ENCODE peak calls at places on chromosome X, in four cellular contexts. H, P, B and T are unnamed samples.

GRCh38 chrX:39755152-39756032 is 342.4 kb downstream of the BCOR start:
- DNase-seq in B (peak; percentile 96), P (peak; percentile 82), H (peak; percentile 93), T (peak; percentile 77)

GRCh38 chrX:39418936-39419659 is 617.8 kb downstream of the MID1IP1 start:
- DNase-seq in H (no peak), B (no peak), P (no peak), T (peak; percentile 73)

GRCh38 chrX:18173494-18174180 is 47.0 kb downstream of the BEND2 start:
- DNase-seq in H (no peak), B (no peak), P (no peak), T (peak; percentile 71)

GRCh38 chrX:41200785-41201184 is 115.5 kb downstream of the USP9X start:
- DNase-seq in H (no peak), B (no peak), P (no peak), T (no peak)

GRCh38 chrX:136450050-136450830 is 37.5 kb upstream of the BRS3 start:
- DNase-seq in H (peak; percentile 23), B (no peak), P (no peak), T (no peak)

GRCh38 chrX:152403515-152403914 is 47.6 kb downstream of the GABRA3 start:
- DNase-seq in H (no peak), B (no peak), P (no peak), T (no peak)

GRCh38 chrX:13506574-13506973 is 62.8 kb upstream of the EGFL6 start:
- DNase-seq in P (peak; percentile 74), H (peak; percentile 61), B (no peak), T (peak; percentile 21)

GRCh38 chrX:82816001-82816400 is 692.1 kb upstream of the POU3F4 start:
- DNase-seq in H (no peak), P (no peak), B (no peak), T (no peak)

GRCh38 chrX:45230410-45230809 is 29.7 kb upstream of the DIPK2B start:
- DNase-seq in P (no peak), B (no peak), H (no peak), T (no peak)

GRCh38 chrX:32987139-32987538 is 224.2 kb downstream of the DMD start:
- DNase-seq in B (no peak), H (no peak), P (no peak), T (peak; percentile 1)

GRCh38 chrX:31459361-31459760 is 387.5 kb upstream of the FTHL17 start:
- DNase-seq in P (no peak), H (peak; percentile 35), B (no peak), T (no peak)

GRCh38 chrX:115632455-115632854 is 71.5 kb downstream of the PLS3 start:
- DNase-seq in P (no peak), H (peak; percentile 61), B (no peak), T (no peak)

GRCh38 chrX:72128881-72129280 is 2.8 kb downstream of the RTL5 start:
- DNase-seq in H (no peak), B (no peak), P (no peak), T (no peak)

GRCh38 chrX:64894454-64895038 is 81.7 kb downstream of the ZC4H2 start:
- DNase-seq in H (peak; percentile 5), P (peak; percentile 62), B (no peak), T (peak; percentile 8)

GRCh38 chrX:4682637-4683036 is 969.2 kb upstream of the PRKX start:
- DNase-seq in B (no peak), H (no peak), P (no peak), T (no peak)

GRCh38 chrX:63673896-63674295 is 111.1 kb downstream of the ARHGEF9 start:
- DNase-seq in B (no peak), P (no peak), H (no peak), T (no peak)

GRCh38 chrX:49272426-49272825 is 2.8 kb downstream of the PPP1R3F start:
- DNase-seq in H (no peak), B (peak; percentile 27), P (peak; percentile 56), T (no peak)

GRCh38 chrX:12581546-12581945 is 209.7 kb upstream of the PRPS2 start:
- DNase-seq in P (no peak), B (no peak), H (no peak), T (no peak)

GRCh38 chrX:96979766-96980165 is 96.1 kb downstream of the RPA4 start:
- DNase-seq in B (no peak), P (no peak), H (no peak), T (no peak)

GRCh38 chrX:1444896-1445480 is 7.7 kb downstream of the ASMTL start:
- DNase-seq in P (peak; percentile 24), B (peak; percentile 33), H (no peak), T (no peak)

GRCh38 chrX:3393168-3393567 is 46.7 kb upstream of the MXRA5 start:
- DNase-seq in H (no peak), P (no peak), B (no peak), T (no peak)

GRCh38 chrX:125627676-125628075 is 308.0 kb downstream of the TEX13C start:
- DNase-seq in P (no peak), B (no peak), H (no peak), T (no peak)

GRCh38 chrX:78945186-78945912 is at the start of gene P2RY10:
- DNase-seq in P (peak; percentile 78), H (no peak), B (no peak), T (no peak)
- TF ChIP-seq POLR2A in P (peak; percentile 32), H (no peak), B (no peak), T (no peak)

GRCh38 chrX:37380920-37381319 is 31.8 kb downstream of the PRRG1 start:
- DNase-seq in H (peak; percentile 82), B (no peak), P (no peak), T (peak; percentile 8)

GRCh38 chrX:37378399-37378798 is 29.2 kb downstream of the PRRG1 start:
- DNase-seq in B (no peak), H (peak; percentile 6), P (no peak), T (no peak)

GRCh38 chrX:37378830-37379229 is 29.7 kb downstream of the PRRG1 start:
- DNase-seq in H (no peak), P (no peak), B (no peak), T (no peak)

GRCh38 chrX:37383313-37383712 is 34.1 kb downstream of the PRRG1 start:
- DNase-seq in P (no peak), H (peak; percentile 28), B (no peak), T (no peak)

GRCh38 chrX:37380256-37380655 is 31.1 kb downstream of the PRRG1 start:
- DNase-seq in P (no peak), H (no peak), B (no peak), T (no peak)
- H3K4me1 ChIP-seq in P (peaks cover 2% of the 10 kb centered on the region), H (no peaks in the 10 kb centered on the region), B (peaks cover 8% of the 10 kb centered on the region), T (peaks cover 26% of the 10 kb centered on the region)

GRCh38 chrX:118345401-118346257 is at the start of gene WDR44:
- DNase-seq in P (peak; percentile 96), H (peak; percentile 92), B (peak; percentile 98), T (peak; percentile 93)
- TF ChIP-seq POLR2A in P (peak; percentile 76), H (peak; percentile 80), B (peak; percentile 40), T (no peak)

GRCh38 chrX:119687661-119688413 is 5.1 kb downstream of the SEPTIN6 start:
- DNase-seq in B (no peak), P (no peak), H (no peak), T (peak; percentile 4)
- H3K4me1 ChIP-seq in B (peaks cover 49% of the 10 kb centered on the region), P (no peaks in the 10 kb centered on the region), H (peaks cover 8% of the 10 kb centered on the region), T (no peaks in the 10 kb centered on the region)